ENCODE peak calls at places on chromosomes 12 and 14, in seven cellular contexts. R is left ventricle myocardium inferior, X is stomach, K is bronchial epithelial cell, Q is psoas muscle, C is progenitor cell of endocrine pancreas, P is tibial artery. U is an unnamed sample.
A peak's percentile ranks its signal among the peaks of the same experiment; 100 is the strongest.

GRCh38 chr14:68774771-68775613 is 17.9 kb downstream of the ZFP36L1 start:
- DNase-seq in R (no peak), X (peak; percentile 14), K (peak; percentile 86), Q (no peak), C (no peak), P (no peak), U (peak; percentile 60)

GRCh38 chr14:94342334-94342934 is 19.3 kb upstream of the SERPINA6 start:
- DNase-seq in R (peak; percentile 84), X (peak; percentile 91), K (peak; percentile 100), Q (peak; percentile 77), C (no peak), P (peak; percentile 90), U (peak; percentile 100)

GRCh38 chr12:94289551-94290312 is 141.4 kb downstream of the PLXNC1 start:
- DNase-seq in R (no peak), X (no peak), K (peak; percentile 31), Q (no peak), C (no peak), P (no peak), U (peak; percentile 17)

GRCh38 chr14:79357307-79357706 is 854.0 kb downstream of the DIO2 start:
- DNase-seq in R (no peak), X (no peak), K (no peak), Q (no peak), C (no peak), P (no peak), U (no peak)

GRCh38 chr14:69605761-69606160 is 5.6 kb upstream of the SUSD6 start:
- DNase-seq in R (no peak), X (no peak), K (peak; percentile 13), Q (no peak), C (no peak), P (no peak), U (no peak)

GRCh38 chr14:38311655-38312054 is 55.8 kb upstream of the CLEC14A start:
- DNase-seq in R (no peak), X (no peak), K (no peak), Q (no peak), C (no peak), P (no peak), U (no peak)

GRCh38 chr14:68444449-68445168 is 348.3 kb downstream of the ZFP36L1 start:
- DNase-seq in R (peak; percentile 45), X (peak; percentile 69), K (no peak), Q (peak; percentile 30), C (no peak), P (no peak), U (peak; percentile 40)

GRCh38 chr14:93892923-93893549 is 34.1 kb upstream of the FAM181A start:
- DNase-seq in R (peak; percentile 71), X (peak; percentile 82), K (peak; percentile 28), Q (peak; percentile 76), C (peak; percentile 87), P (peak; percentile 82), U (peak; percentile 74)

GRCh38 chr12:78559441-78559840 is 305.1 kb upstream of the SYT1 start:
- DNase-seq in R (no peak), X (no peak), K (peak; percentile 3), Q (no peak), C (no peak), P (no peak), U (no peak)

GRCh38 chr12:40300490-40300889 is 75.7 kb downstream of the LRRK2 start:
- DNase-seq in R (no peak), X (no peak), K (peak; percentile 78), Q (no peak), C (no peak), P (no peak), U (peak; percentile 66)

GRCh38 chr12:126198966-126199692 is 1133.9 kb downstream of the AACS start:
- DNase-seq in R (no peak), X (peak; percentile 43), K (peak; percentile 10), Q (no peak), C (no peak), P (no peak), U (peak; percentile 86)

GRCh38 chr12:64104376-64104775 is 117.7 kb downstream of the KICS2 start:
- DNase-seq in R (no peak), X (no peak), K (peak; percentile 90), Q (peak; percentile 32), C (no peak), P (no peak), U (peak; percentile 97)

GRCh38 chr12:122981036-122981471 is 573 bp downstream of the ARL6IP4 start:
- DNase-seq in R (no peak), X (no peak), K (no peak), Q (no peak), C (no peak), P (no peak), U (no peak)

GRCh38 chr12:122813310-122813713 is 21.9 kb upstream of the HIP1R start:
- DNase-seq in R (no peak), X (no peak), K (no peak), Q (no peak), C (no peak), P (no peak), U (no peak)

GRCh38 chr12:13211191-13211858 is 14.8 kb downstream of the EMP1 start:
- DNase-seq in R (no peak), X (no peak), K (peak; percentile 50), Q (no peak), C (no peak), P (no peak), U (peak; percentile 56)

GRCh38 chr12:68334136-68334535 is 2.0 kb upstream of the MDM1 start:
- DNase-seq in R (no peak), X (no peak), K (no peak), Q (no peak), C (no peak), P (no peak), U (no peak)

GRCh38 chr14:94041551-94042346 is 15.6 kb downstream of the OTUB2 start:
- DNase-seq in R (peak; percentile 64), X (peak; percentile 54), K (no peak), Q (no peak), C (no peak), P (no peak), U (no peak)

GRCh38 chr14:67673451-67673850 is 981 bp downstream of the VTI1B start:
- DNase-seq in R (no peak), X (no peak), K (peak; percentile 37), Q (no peak), C (no peak), P (no peak), U (no peak)

GRCh38 chr12:108778053-108778452 is 46.7 kb upstream of the CORO1C start:
- DNase-seq in R (no peak), X (no peak), K (no peak), Q (no peak), C (no peak), P (no peak), U (no peak)

GRCh38 chr12:124779161-124780141 is 84.2 kb downstream of the SCARB1 start:
- DNase-seq in R (no peak), X (no peak), K (no peak), Q (no peak), C (no peak), P (no peak), U (no peak)

GRCh38 chr12:124778411-124778810 is 85.3 kb downstream of the SCARB1 start:
- DNase-seq in R (no peak), X (no peak), K (no peak), Q (no peak), C (no peak), P (no peak), U (no peak)

GRCh38 chr12:124782132-124782531 is 81.5 kb downstream of the SCARB1 start:
- DNase-seq in R (no peak), X (no peak), K (no peak), Q (no peak), C (no peak), P (no peak), U (no peak)

GRCh38 chr12:124780752-124781685 is 82.6 kb downstream of the SCARB1 start:
- DNase-seq in R (no peak), X (no peak), K (no peak), Q (no peak), C (no peak), P (no peak), U (no peak)

GRCh38 chr12:124780336-124780735 is 83.3 kb downstream of the SCARB1 start:
- DNase-seq in R (no peak), X (no peak), K (no peak), Q (no peak), C (no peak), P (no peak), U (no peak)
- TF ChIP-seq CTCF in R (no peak), X (no peak), K (no peak), Q (no peak), C (no peak), P (no peak), U (no peak)

GRCh38 chr12:118855858-118856257 is 125.5 kb upstream of the SRRM4 start:
- DNase-seq in R (no peak), X (no peak), K (no peak), Q (no peak), C (no peak), P (no peak), U (no peak)

GRCh38 chr12:118850244-118850825 is 131.0 kb upstream of the SRRM4 start:
- DNase-seq in R (no peak), X (no peak), K (peak; percentile 4), Q (no peak), C (no peak), P (no peak), U (peak; percentile 0)

GRCh38 chr12:118853634-118854033 is 127.7 kb upstream of the SRRM4 start:
- DNase-seq in R (no peak), X (no peak), K (peak; percentile 2), Q (no peak), C (no peak), P (no peak), U (no peak)
- TF ChIP-seq CTCF in R (peak; percentile 31), X (no peak), K (no peak), Q (no peak), C (peak; percentile 31), P (no peak), U (no peak)

GRCh38 chr12:119274636-119275065 is 59.9 kb upstream of the CCDC60 start:
- DNase-seq in R (no peak), X (no peak), K (no peak), Q (no peak), C (no peak), P (no peak), U (no peak)
- TF ChIP-seq CTCF in R (peak; percentile 33), X (no peak), K (no peak), Q (peak; percentile 24), C (no peak), P (no peak), U (no peak)

GRCh38 chr12:65799331-65799730 is 25.0 kb upstream of the HMGA2 start:
- DNase-seq in R (no peak), X (no peak), K (no peak), Q (no peak), C (no peak), P (no peak), U (no peak)

GRCh38 chr12:65800928-65801327 is 23.4 kb upstream of the HMGA2 start:
- DNase-seq in R (no peak), X (no peak), K (no peak), Q (no peak), C (no peak), P (no peak), U (no peak)

GRCh38 chr12:65795453-65795852 is 28.8 kb upstream of the HMGA2 start:
- DNase-seq in R (no peak), X (no peak), K (no peak), Q (no peak), C (no peak), P (no peak), U (no peak)

GRCh38 chr12:65803253-65803652 is 21.0 kb upstream of the HMGA2 start:
- DNase-seq in R (no peak), X (no peak), K (no peak), Q (no peak), C (no peak), P (no peak), U (no peak)

DNA sequence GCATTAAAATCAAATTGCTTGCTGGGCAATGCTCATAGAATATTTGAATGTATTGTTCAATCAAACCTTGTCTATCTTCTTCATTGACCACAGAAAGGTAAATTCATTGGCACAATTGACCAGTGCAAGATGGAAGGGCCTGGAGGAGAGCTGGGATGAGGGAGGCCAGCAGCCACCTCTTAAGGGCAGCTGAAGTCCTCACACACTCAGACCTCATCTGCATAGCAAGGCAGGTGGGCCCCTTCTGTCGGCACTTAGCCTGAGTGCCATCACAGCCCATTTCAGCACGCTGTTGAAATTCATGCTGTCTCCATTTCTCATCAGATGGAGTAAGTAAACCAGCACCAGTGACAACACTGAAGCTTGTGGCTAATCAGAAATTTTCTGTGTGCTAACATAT is 25.4 kb upstream of the HMGA2 start:
- DNase-seq in R (no peak), X (no peak), K (no peak), Q (no peak), C (no peak), P (no peak), U (no peak)
- TF ChIP-seq CTCF in R (no peak), X (no peak), K (no peak), Q (no peak), C (no peak), P (no peak), U (no peak)